ENCODE peak calls at places on chromosome 4, in ten cellular contexts. W, H, D, O, U, X, I, V, J and M are unnamed samples.

GRCh38 chr4:131540256-131540655 is 1608.8 kb upstream of the PCDH10 start:
- DNase-seq in W (no peak), H (no peak), D (no peak), O (no peak), U (no peak), X (no peak), I (no peak), V (no peak), J (no peak), M (no peak)

GRCh38 chr4:113760852-113761681 is 471 bp downstream of the CAMK2D start:
- DNase-seq in W (no peak), H (peak), D (peak), O (peak), U (peak), X (peak), I (no peak), V (peak), J (peak), M (peak)

GRCh38 chr4:39304651-39305050 is 61.5 kb downstream of the RFC1 start:
- DNase-seq in W (no peak), H (no peak), D (no peak), O (no peak), U (no peak), X (no peak), I (no peak), V (no peak), J (no peak), M (no peak)

GRCh38 chr4:99389606-99390005 is 37.1 kb upstream of the ADH1C start:
- DNase-seq in W (no peak), H (no peak), D (no peak), O (no peak), U (peak), X (no peak), I (no peak), V (no peak), J (no peak), M (no peak)

GRCh38 chr4:73103799-73104503 is 34.4 kb upstream of the COX18 start:
- DNase-seq in W (no peak), H (no peak), D (no peak), O (no peak), U (no peak), X (no peak), I (no peak), V (no peak), J (no peak), M (no peak)

GRCh38 chr4:52748432-52748831 is 2.8 kb downstream of the ERVMER34-1 start:
- DNase-seq in W (no peak), H (no peak), D (no peak), O (no peak), U (no peak), X (no peak), I (no peak), V (no peak), J (no peak), M (no peak)

GRCh38 chr4:82629238-82630000 is 67.6 kb upstream of the TMEM150C start:
- DNase-seq in W (no peak), H (no peak), D (no peak), O (no peak), U (peak), X (no peak), I (no peak), V (no peak), J (no peak), M (no peak)

GRCh38 chr4:168021666-168022065 is 70.7 kb upstream of the ANXA10 start:
- DNase-seq in W (peak), H (no peak), D (no peak), O (no peak), U (peak), X (peak), I (no peak), V (no peak), J (no peak), M (no peak)

GRCh38 chr4:101141855-101142254 is 205.5 kb downstream of the PPP3CA start:
- DNase-seq in W (no peak), H (no peak), D (no peak), O (no peak), U (no peak), X (no peak), I (no peak), V (no peak), J (no peak), M (no peak)

GRCh38 chr4:154277164-154277563 is 214.4 kb downstream of the DCHS2 start:
- DNase-seq in W (no peak), H (no peak), D (no peak), O (no peak), U (no peak), X (no peak), I (no peak), V (no peak), J (no peak), M (no peak)